ENCODE peak calls at places on chromosomes 11 and 22, in nine cellular contexts. One of them, this sample, is unnamed.

GRCh38 chr11:113411536-113411935 is 24.0 kb downstream of the ANKK1 start:
- DNase-seq in tibial nerve: no peak
- DNase-seq in NB4: no peak
- DNase-seq in Peyer's patch: no peak
- DNase-seq in adrenal gland: no peak
- DNase-seq in K562: no peak
- DNase-seq in spleen: no peak
- DNase-seq in A549: no peak
- DNase-seq in heart left ventricle: no peak
- DNase-seq in this sample: no peak

GRCh38 chr11:68206211-68206610 is 6.9 kb downstream of the KMT5B start:
- DNase-seq in heart left ventricle: no peak
- DNase-seq in adrenal gland: no peak
- DNase-seq in NB4: peak
- DNase-seq in spleen: peak
- DNase-seq in Peyer's patch: no peak
- DNase-seq in K562: peak
- DNase-seq in A549: peak
- DNase-seq in tibial nerve: peak
- DNase-seq in this sample: peak

GRCh38 chr22:48662476-48663150 is 1165.1 kb downstream of the BRD1 start:
- DNase-seq in adrenal gland: no peak
- DNase-seq in A549: no peak
- DNase-seq in heart left ventricle: no peak
- DNase-seq in K562: no peak
- DNase-seq in NB4: no peak
- DNase-seq in Peyer's patch: no peak
- DNase-seq in spleen: no peak
- DNase-seq in tibial nerve: no peak
- DNase-seq in this sample: no peak

GRCh38 chr11:64230209-64230984 is at the start of gene DNAJC4:
- DNase-seq in spleen: peak
- DNase-seq in A549: peak
- DNase-seq in NB4: peak
- DNase-seq in adrenal gland: peak
- DNase-seq in heart left ventricle: peak
- DNase-seq in K562: peak
- DNase-seq in tibial nerve: peak
- DNase-seq in Peyer's patch: peak
- DNase-seq in this sample: peak

GRCh38 chr11:83156150-83156995 is 558 bp upstream of the PCF11 start:
- DNase-seq in A549: peak
- DNase-seq in tibial nerve: peak
- DNase-seq in K562: peak
- DNase-seq in adrenal gland: peak
- DNase-seq in Peyer's patch: peak
- DNase-seq in NB4: peak
- DNase-seq in spleen: peak
- DNase-seq in heart left ventricle: peak
- DNase-seq in this sample: peak

GRCh38 chr11:20112291-20113146 is 47.8 kb downstream of the DBX1 start:
- DNase-seq in tibial nerve: peak
- DNase-seq in A549: peak
- DNase-seq in adrenal gland: peak
- DNase-seq in K562: peak
- DNase-seq in heart left ventricle: peak
- DNase-seq in spleen: no peak
- DNase-seq in NB4: peak
- DNase-seq in Peyer's patch: peak
- DNase-seq in this sample: peak

GRCh38 chr11:118002010-118002540 is 15.9 kb downstream of the IL10RA start:
- DNase-seq in NB4: no peak
- DNase-seq in Peyer's patch: no peak
- DNase-seq in spleen: peak
- DNase-seq in K562: peak
- DNase-seq in A549: no peak
- DNase-seq in heart left ventricle: no peak
- DNase-seq in tibial nerve: no peak
- DNase-seq in adrenal gland: no peak
- DNase-seq in this sample: no peak

GRCh38 chr11:101617735-101618332 is 34.0 kb upstream of the TRPC6 start:
- DNase-seq in Peyer's patch: no peak
- DNase-seq in spleen: no peak
- DNase-seq in A549: no peak
- DNase-seq in K562: no peak
- DNase-seq in tibial nerve: no peak
- DNase-seq in heart left ventricle: no peak
- DNase-seq in NB4: no peak
- DNase-seq in adrenal gland: no peak
- DNase-seq in this sample: no peak

GRCh38 chr11:14645985-14646900 is 2.6 kb downstream of the PDE3B start:
- DNase-seq in adrenal gland: no peak
- DNase-seq in heart left ventricle: no peak
- DNase-seq in K562: peak
- DNase-seq in NB4: peak
- DNase-seq in Peyer's patch: no peak
- DNase-seq in A549: no peak
- DNase-seq in tibial nerve: no peak
- DNase-seq in spleen: no peak
- DNase-seq in this sample: no peak

GRCh38 chr11:35727140-35727539 is 64.6 kb downstream of the TRIM44 start:
- DNase-seq in Peyer's patch: no peak
- DNase-seq in NB4: no peak
- DNase-seq in tibial nerve: no peak
- DNase-seq in A549: no peak
- DNase-seq in adrenal gland: no peak
- DNase-seq in heart left ventricle: no peak
- DNase-seq in spleen: no peak
- DNase-seq in K562: no peak
- DNase-seq in this sample: no peak
- TF ChIP-seq POLR2A in Peyer's patch: no peak
- TF ChIP-seq POLR2A in NB4: no peak
- TF ChIP-seq POLR2A in tibial nerve: no peak
- TF ChIP-seq POLR2A in A549: no peak
- TF ChIP-seq POLR2A in adrenal gland: no peak
- TF ChIP-seq POLR2A in heart left ventricle: no peak
- TF ChIP-seq POLR2A in spleen: no peak
- TF ChIP-seq POLR2A in K562: no peak
- TF ChIP-seq POLR2A in this sample: no peak

GRCh38 chr11:61794579-61794978 is 1.9 kb downstream of the FEN1 start:
- DNase-seq in Peyer's patch: no peak
- DNase-seq in heart left ventricle: no peak
- DNase-seq in K562: no peak
- DNase-seq in adrenal gland: no peak
- DNase-seq in A549: no peak
- DNase-seq in NB4: no peak
- DNase-seq in tibial nerve: no peak
- DNase-seq in spleen: no peak
- DNase-seq in this sample: no peak

GRCh38 chr11:61793829-61794204 is 1.1 kb downstream of the FEN1 start:
- DNase-seq in heart left ventricle: no peak
- DNase-seq in A549: no peak
- DNase-seq in K562: no peak
- DNase-seq in Peyer's patch: no peak
- DNase-seq in NB4: no peak
- DNase-seq in spleen: peak
- DNase-seq in tibial nerve: no peak
- DNase-seq in adrenal gland: no peak
- DNase-seq in this sample: no peak

GRCh38 chr11:61792310-61793083 is at the start of the genes FEN1 and TMEM258:
- DNase-seq in Peyer's patch: peak
- DNase-seq in tibial nerve: peak
- DNase-seq in NB4: peak
- DNase-seq in heart left ventricle: peak
- DNase-seq in spleen: peak
- DNase-seq in A549: peak
- DNase-seq in K562: peak
- DNase-seq in adrenal gland: peak
- DNase-seq in this sample: peak

GRCh38 chr11:61791737-61792309 is 576 bp downstream of the TMEM258 start:
- DNase-seq in K562: peak
- DNase-seq in adrenal gland: peak
- DNase-seq in NB4: peak
- DNase-seq in spleen: no peak
- DNase-seq in tibial nerve: peak
- DNase-seq in Peyer's patch: no peak
- DNase-seq in heart left ventricle: peak
- DNase-seq in A549: peak
- DNase-seq in this sample: peak

DNA sequence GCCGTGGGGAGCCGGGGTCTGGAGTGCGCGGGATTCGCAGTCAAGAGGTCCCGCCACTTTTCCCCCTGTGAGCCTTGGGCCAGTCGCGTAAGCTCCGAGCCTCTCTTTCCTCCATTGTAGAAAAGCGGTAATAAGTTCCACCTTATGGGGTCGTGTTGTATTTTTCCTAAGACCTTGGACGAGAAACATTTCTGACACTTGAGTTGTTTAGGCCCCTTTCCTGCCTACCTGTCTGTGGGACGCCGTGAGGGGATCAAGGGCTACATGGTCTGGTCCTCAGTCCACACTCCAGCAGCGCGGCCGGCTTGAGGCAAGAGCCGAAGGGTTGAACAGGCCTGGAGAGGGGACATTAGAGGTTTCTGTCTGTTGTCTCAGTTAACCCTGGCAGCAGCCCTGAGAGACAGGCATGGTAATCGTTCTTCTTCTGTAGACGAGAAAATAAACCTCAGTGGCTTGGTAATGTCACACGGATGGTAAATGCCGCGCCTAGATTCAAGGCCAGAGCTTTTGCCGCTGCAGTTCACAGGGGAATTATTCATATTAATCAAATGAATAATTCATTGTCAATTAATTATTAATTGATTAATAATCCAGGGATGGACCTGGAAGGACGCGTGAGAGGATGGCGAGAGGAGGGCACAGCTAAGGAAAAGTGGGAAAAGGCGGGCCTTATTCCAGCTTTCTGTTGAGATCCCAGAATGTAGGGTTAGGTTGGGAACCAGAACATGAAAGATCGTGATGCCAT is 545 bp downstream of the FEN1 start:
- DNase-seq in K562: no peak
- DNase-seq in spleen: peak
- DNase-seq in NB4: peak
- DNase-seq in adrenal gland: no peak
- DNase-seq in tibial nerve: no peak
- DNase-seq in Peyer's patch: no peak
- DNase-seq in A549: peak
- DNase-seq in heart left ventricle: no peak
- DNase-seq in this sample: no peak
- TF ChIP-seq POLR2A in K562: no peak
- TF ChIP-seq POLR2A in spleen: no peak
- TF ChIP-seq POLR2A in NB4: no peak
- TF ChIP-seq POLR2A in adrenal gland: no peak
- TF ChIP-seq POLR2A in tibial nerve: no peak
- TF ChIP-seq POLR2A in Peyer's patch: no peak
- TF ChIP-seq POLR2A in A549: no peak
- TF ChIP-seq POLR2A in heart left ventricle: no peak
- TF ChIP-seq POLR2A in this sample: no peak

GRCh38 chr11:66336234-66337102 is at the start of gene RIN1:
- DNase-seq in K562: peak
- DNase-seq in Peyer's patch: peak
- DNase-seq in adrenal gland: peak
- DNase-seq in NB4: peak
- DNase-seq in spleen: peak
- DNase-seq in tibial nerve: no peak
- DNase-seq in A549: peak
- DNase-seq in heart left ventricle: peak
- DNase-seq in this sample: peak
- TF ChIP-seq POLR2A in K562: peak
- TF ChIP-seq POLR2A in Peyer's patch: peak
- TF ChIP-seq POLR2A in adrenal gland: no peak
- TF ChIP-seq POLR2A in NB4: peak
- TF ChIP-seq POLR2A in spleen: no peak
- TF ChIP-seq POLR2A in tibial nerve: no peak
- TF ChIP-seq POLR2A in A549: peak
- TF ChIP-seq POLR2A in heart left ventricle: no peak
- TF ChIP-seq POLR2A in this sample: peak

GRCh38 chr22:22099194-22099486 is 116.6 kb upstream of the TOP3B start:
- DNase-seq in NB4: no peak
- DNase-seq in heart left ventricle: no peak
- DNase-seq in tibial nerve: no peak
- DNase-seq in Peyer's patch: no peak
- DNase-seq in adrenal gland: no peak
- DNase-seq in spleen: no peak
- DNase-seq in A549: no peak
- DNase-seq in K562: peak
- DNase-seq in this sample: no peak

GRCh38 chr22:22099833-22100812 is 117.5 kb upstream of the TOP3B start:
- DNase-seq in spleen: no peak
- DNase-seq in NB4: peak
- DNase-seq in K562: peak
- DNase-seq in Peyer's patch: no peak
- DNase-seq in heart left ventricle: no peak
- DNase-seq in adrenal gland: no peak
- DNase-seq in tibial nerve: no peak
- DNase-seq in A549: no peak
- DNase-seq in this sample: no peak

GRCh38 chr22:22097727-22098228 is 115.2 kb upstream of the TOP3B start:
- DNase-seq in K562: peak
- DNase-seq in spleen: no peak
- DNase-seq in heart left ventricle: no peak
- DNase-seq in Peyer's patch: no peak
- DNase-seq in tibial nerve: no peak
- DNase-seq in NB4: no peak
- DNase-seq in A549: no peak
- DNase-seq in adrenal gland: no peak
- DNase-seq in this sample: no peak

GRCh38 chr22:22094921-22095320 is 112.3 kb upstream of the TOP3B start:
- DNase-seq in K562: no peak
- DNase-seq in tibial nerve: no peak
- DNase-seq in NB4: no peak
- DNase-seq in adrenal gland: no peak
- DNase-seq in heart left ventricle: no peak
- DNase-seq in A549: no peak
- DNase-seq in Peyer's patch: no peak
- DNase-seq in spleen: no peak
- DNase-seq in this sample: no peak

DNA sequence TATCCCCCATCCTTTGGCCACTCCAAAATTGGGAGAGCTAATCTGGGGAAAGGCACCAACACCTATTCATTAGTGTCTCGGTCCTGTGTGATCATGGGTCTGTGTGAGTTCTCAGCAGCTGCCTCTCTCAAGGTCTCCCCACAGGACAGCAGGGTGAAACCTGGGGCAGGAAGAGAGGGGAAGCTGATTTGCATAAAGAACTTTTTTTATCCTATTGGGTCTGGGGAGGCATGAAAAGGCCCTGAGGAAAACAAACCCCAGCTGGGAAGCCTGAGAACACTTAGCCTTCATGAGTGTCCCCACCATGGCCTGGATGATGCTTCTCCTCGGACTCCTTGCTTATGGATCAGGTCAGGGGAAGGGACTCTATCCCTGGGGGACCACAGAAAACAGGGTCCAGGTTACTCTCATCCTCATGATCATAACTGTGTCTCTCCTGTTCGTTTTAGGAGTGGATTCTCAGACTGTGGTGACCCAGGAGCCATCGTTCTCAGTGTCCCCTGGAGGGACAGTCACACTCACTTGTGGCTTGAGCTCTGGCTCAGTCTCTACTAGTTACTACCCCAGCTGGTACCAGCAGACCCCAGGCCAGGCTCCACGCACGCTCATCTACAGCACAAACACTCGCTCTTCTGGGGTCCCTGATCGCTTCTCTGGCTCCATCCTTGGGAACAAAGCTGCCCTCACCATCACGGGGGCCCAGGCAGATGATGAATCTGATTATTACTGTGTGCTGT is 116.0 kb upstream of the TOP3B start:
- DNase-seq in heart left ventricle: no peak
- DNase-seq in A549: no peak
- DNase-seq in K562: no peak
- DNase-seq in Peyer's patch: no peak
- DNase-seq in spleen: no peak
- DNase-seq in adrenal gland: no peak
- DNase-seq in NB4: no peak
- DNase-seq in tibial nerve: no peak
- DNase-seq in this sample: no peak
- TF ChIP-seq POLR2A in heart left ventricle: no peak
- TF ChIP-seq POLR2A in A549: no peak
- TF ChIP-seq POLR2A in K562: no peak
- TF ChIP-seq POLR2A in Peyer's patch: no peak
- TF ChIP-seq POLR2A in spleen: no peak
- TF ChIP-seq POLR2A in adrenal gland: no peak
- TF ChIP-seq POLR2A in NB4: no peak
- TF ChIP-seq POLR2A in tibial nerve: no peak
- TF ChIP-seq POLR2A in this sample: no peak